ENCODE peak calls at places on chromosome 7, in ten cellular contexts. F is SJSA1, H is body of pancreas, E is thoracic aorta, W is PC-3, M is tibial artery, A is esophagus squamous epithelium, C is GM06990, X is small intestine, L is heart left ventricle. Z is an unnamed sample. For H3K36me3 and H3K27me3, the result is how much of the 10 kb centered on the place peaks cover.

GRCh38 chr7:106071356-106071998 is 40.6 kb downstream of the SYPL1 start:
- DNase-seq in H (no peak), X (peak), L (no peak), A (no peak), E (no peak), M (no peak), F (no peak), C (peak), W (peak), Z (peak)

GRCh38 chr7:116210345-116211005 is at the start of gene TES:
- DNase-seq in L (peak), F (peak), X (peak), M (peak), E (no peak), W (peak), H (peak), C (peak), A (no peak), Z (peak)

GRCh38 chr7:55370001-55370400 is 4.9 kb downstream of the LANCL2 start:
- DNase-seq in F (no peak), W (no peak), E (no peak), X (no peak), M (no peak), A (no peak), C (no peak), H (no peak), L (no peak), Z (no peak)

GRCh38 chr7:48250441-48250951 is 79.2 kb downstream of the ABCA13 start:
- DNase-seq in W (peak), H (no peak), E (no peak), M (no peak), F (peak), A (no peak), L (no peak), C (no peak), X (no peak), Z (no peak)

GRCh38 chr7:150846291-150847115 is 5.8 kb upstream of the AOC1 start:
- DNase-seq in L (no peak), X (no peak), M (no peak), H (no peak), E (no peak), W (no peak), C (no peak), F (no peak), A (no peak), Z (no peak)

GRCh38 chr7:92633211-92633906 is 43.2 kb upstream of the FAM133B start:
- DNase-seq in W (peak), F (peak), L (no peak), C (no peak), X (peak), M (peak), H (no peak), A (no peak), E (no peak), Z (no peak)

GRCh38 chr7:34438436-34438835 is 219.6 kb upstream of the NPSR1 start:
- DNase-seq in X (no peak), W (no peak), L (no peak), C (no peak), M (no peak), E (no peak), A (no peak), F (no peak), H (no peak), Z (no peak)

GRCh38 chr7:87712571-87712970 is 84.4 kb downstream of the RUNDC3B start:
- DNase-seq in L (no peak), X (no peak), M (no peak), C (no peak), F (no peak), E (no peak), A (no peak), H (no peak), W (no peak), Z (no peak)

GRCh38 chr7:322111-322671 is 32.2 kb downstream of the FOXL3 start:
- DNase-seq in C (peak), W (peak), F (peak), H (peak), M (peak), E (no peak), X (peak), L (peak), A (no peak), Z (peak)

GRCh38 chr7:116500071-116500853 is 724 bp downstream of the CAV2 start:
- DNase-seq in X (peak), L (peak), A (no peak), M (no peak), F (peak), H (peak), C (peak), W (peak), E (no peak), Z (peak)

GRCh38 chr7:157046681-157047080 is 36.2 kb upstream of the MNX1 start:
- DNase-seq in M (no peak), C (no peak), H (no peak), W (peak), X (no peak), E (no peak), F (no peak), L (no peak), A (no peak), Z (no peak)

GRCh38 chr7:21261627-21262564 is 166.0 kb upstream of the SP4 start:
- DNase-seq in W (peak), E (no peak), A (no peak), H (peak), X (peak), F (peak), M (no peak), L (no peak), C (peak), Z (no peak)

GRCh38 chr7:13822678-13823077 is 166.8 kb downstream of the ETV1 start:
- DNase-seq in M (no peak), H (no peak), A (no peak), E (no peak), C (no peak), F (no peak), X (no peak), L (no peak), W (peak), Z (no peak)

GRCh38 chr7:87310790-87311419 is 34.6 kb upstream of the CROT start:
- DNase-seq in W (no peak), E (no peak), M (no peak), X (peak), C (no peak), L (no peak), H (no peak), F (no peak), A (no peak), Z (no peak)

GRCh38 chr7:46162582-46162981 is 241.5 kb upstream of the IGFBP3 start:
- DNase-seq in F (no peak), C (no peak), M (no peak), A (no peak), H (no peak), L (no peak), X (no peak), W (no peak), E (no peak), Z (no peak)

GRCh38 chr7:14432936-14433335 is 443.5 kb upstream of the ETV1 start:
- DNase-seq in H (no peak), A (no peak), E (no peak), X (no peak), W (no peak), L (no peak), C (no peak), M (no peak), F (no peak), Z (no peak)

GRCh38 chr7:1693991-1694524 is 24.0 kb downstream of the ELFN1 start:
- DNase-seq in W (peak), E (no peak), M (no peak), F (no peak), H (peak), A (no peak), L (peak), X (no peak), C (no peak), Z (peak)

GRCh38 chr7:39605087-39605486 is 18.3 kb upstream of the RALA start:
- DNase-seq in M (no peak), A (no peak), W (peak), F (no peak), L (no peak), X (peak), H (no peak), C (no peak), E (no peak), Z (no peak)

GRCh38 chr7:34191766-34192550 is 286.6 kb downstream of the BMPER start:
- DNase-seq in X (no peak), M (no peak), A (no peak), C (no peak), F (no peak), W (no peak), E (no peak), H (no peak), L (no peak), Z (no peak)

GRCh38 chr7:97145068-97145467 is 27.6 kb downstream of the SDHAF3 start:
- DNase-seq in H (no peak), X (peak), C (no peak), A (no peak), E (no peak), M (no peak), F (peak), L (no peak), W (peak), Z (no peak)

GRCh38 chr7:23206511-23206867 is 24.6 kb downstream of the NUP42 start:
- DNase-seq in M (no peak), H (no peak), F (no peak), W (no peak), L (no peak), A (no peak), E (no peak), C (no peak), X (no peak), Z (no peak)
- H3K4me3 ChIP-seq in M (peak), H (no peak), F (no peak), W (no peak), L (peak), A (peak), E (peak), C (no peak), X (peak), Z (no peak)

DNA sequence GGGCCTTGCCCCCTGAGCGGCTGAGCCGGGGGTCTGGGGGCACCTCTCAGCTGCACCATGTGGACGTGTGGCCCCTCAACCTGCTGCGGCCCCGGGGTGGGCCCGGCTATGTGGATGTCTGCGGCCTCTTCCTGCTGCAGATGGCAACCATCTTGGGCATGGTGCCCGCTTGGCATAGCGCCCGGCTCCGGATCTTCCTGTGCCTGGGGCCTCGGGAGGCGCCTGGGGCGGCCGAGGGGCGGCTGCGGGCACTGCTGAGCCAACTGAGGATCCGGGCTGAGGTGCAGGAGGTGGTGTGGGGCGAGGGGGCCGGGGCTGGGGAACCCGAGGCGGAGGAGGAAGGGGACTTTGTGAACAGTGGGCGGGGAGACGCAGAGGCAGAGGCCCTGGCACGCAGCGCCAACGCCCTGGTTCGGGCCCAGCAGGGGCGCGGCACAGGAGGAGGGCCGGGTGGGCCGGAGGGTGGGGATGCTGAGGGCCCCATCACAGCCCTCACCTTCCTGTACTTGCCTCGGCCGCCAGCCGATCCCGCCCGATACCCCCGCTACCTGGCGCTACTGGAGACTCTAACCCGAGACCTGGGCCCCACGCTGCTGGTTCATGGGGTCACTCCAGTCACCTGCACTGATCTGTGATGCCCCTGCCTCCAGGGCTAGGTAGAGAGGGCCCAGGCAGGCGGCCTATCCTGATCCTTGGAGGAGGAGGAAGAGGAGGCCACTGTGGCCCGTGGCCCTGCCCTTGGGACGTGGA is 1.0 kb upstream of the TRIP6 start:
- DNase-seq in L (peak), C (no peak), X (peak), E (no peak), W (peak), F (no peak), A (no peak), M (peak), H (peak), Z (peak)
- H3K36me3 ChIP-seq in L (under half), C (under half), X (under half), E (under half), W (under half), F (under half), A (under half), M (under half), H (under half), Z (under half)

DNA sequence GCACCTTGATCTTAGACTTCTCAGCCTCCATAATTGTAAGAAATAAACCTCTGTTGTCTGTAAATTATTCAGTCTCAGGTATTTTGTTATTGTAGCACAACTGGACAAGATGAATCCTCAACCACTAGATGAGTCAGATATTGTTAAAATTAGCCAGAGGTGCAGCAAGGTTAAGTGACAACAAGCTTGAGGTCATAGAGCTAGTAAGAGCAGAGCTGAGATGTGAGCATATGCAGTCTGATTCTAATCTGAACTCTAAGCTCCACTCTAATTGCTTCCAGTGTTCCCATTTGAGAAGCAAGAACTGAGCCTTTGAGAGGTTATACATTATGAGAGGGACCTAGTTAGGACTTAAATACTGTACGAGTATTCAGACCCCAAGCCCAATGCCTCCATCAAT is 93.1 kb downstream of the FZD1 start:
- DNase-seq in H (no peak), A (no peak), W (peak), C (no peak), E (no peak), M (no peak), F (no peak), L (no peak), X (no peak), Z (no peak)
- H3K27me3 ChIP-seq in H (under half), A (under half), W (under half), C (under half), E (under half), M (under half), F (under half), L (under half), X (under half), Z (half or more)

GRCh38 chr7:76292206-76292573 is 10.3 kb upstream of the HSPB1 start:
- DNase-seq in W (no peak), H (no peak), F (no peak), E (no peak), A (no peak), L (no peak), M (peak), C (no peak), X (no peak), Z (no peak)
- H3K4me3 ChIP-seq in W (peak), H (no peak), F (peak), E (peak), A (peak), L (peak), M (peak), C (no peak), X (peak), Z (no peak)